ENCODE peak calls at places on chromosome 22, in four cellular contexts. R, L, X and A are unnamed samples.

GRCh38 chr22:36014539-36015072 is 14.0 kb downstream of the RBFOX2 start:
- DNase-seq in R (no peak), L (no peak), X (no peak), A (no peak)

GRCh38 chr22:22928666-22929380 is 41.2 kb downstream of the IGLL5 start:
- DNase-seq in R (no peak), L (peak; percentile 61), X (no peak), A (no peak)

GRCh38 chr22:19782533-19782932 is 22.0 kb downstream of the TBX1 start:
- DNase-seq in R (no peak), L (peak; percentile 9), X (no peak), A (no peak)

GRCh38 chr22:39700565-39700964 is 130.0 kb downstream of the CACNA1I start:
- DNase-seq in R (no peak), L (no peak), X (no peak), A (no peak)

GRCh38 chr22:19122752-19123492 is 710 bp upstream of the DGCR2 start:
- DNase-seq in R (peak; percentile 27), L (no peak), X (peak; percentile 67), A (no peak)

GRCh38 chr22:36386351-36386899 is 1.3 kb downstream of the MYH9 start:
- DNase-seq in R (no peak), L (peak; percentile 69), X (no peak), A (peak; percentile 32)

GRCh38 chr22:36347094-36347493 is 40.7 kb downstream of the MYH9 start:
- DNase-seq in R (no peak), L (peak; percentile 77), X (no peak), A (no peak)

GRCh38 chr22:19514831-19515565 is 9.2 kb downstream of the CLDN5 start:
- DNase-seq in R (no peak), L (no peak), X (no peak), A (no peak)

GRCh38 chr22:42799462-42800405 is 57.3 kb downstream of the ARFGAP3 start:
- DNase-seq in R (no peak), L (no peak), X (peak; percentile 63), A (no peak)

DNA sequence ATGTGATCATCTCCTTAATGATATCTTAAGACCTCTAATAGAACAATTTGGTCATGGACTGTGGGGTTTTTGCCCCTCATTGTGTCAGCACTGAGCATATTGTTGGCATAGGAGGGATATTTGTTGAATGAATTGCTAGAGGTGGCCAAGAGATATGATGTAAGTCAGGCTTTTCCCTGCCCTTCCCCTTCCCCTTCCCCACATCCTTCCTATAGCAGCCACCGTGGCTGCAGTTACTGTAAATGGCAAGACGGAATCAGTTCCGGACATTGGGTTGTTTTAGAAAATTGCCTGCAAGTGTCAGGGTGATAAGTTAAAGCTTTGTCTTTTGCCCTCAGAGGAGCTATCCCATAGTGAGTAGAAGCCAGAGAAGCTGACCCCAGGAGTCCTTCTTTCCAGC is 23.0 kb downstream of the LIMK2 start:
- DNase-seq in R (no peak), L (no peak), X (no peak), A (no peak)
- H3K27ac ChIP-seq in R (no peak overlapping the region), L (no peak overlapping the region), X (no peak overlapping the region), A (no peak overlapping the region)

DNA sequence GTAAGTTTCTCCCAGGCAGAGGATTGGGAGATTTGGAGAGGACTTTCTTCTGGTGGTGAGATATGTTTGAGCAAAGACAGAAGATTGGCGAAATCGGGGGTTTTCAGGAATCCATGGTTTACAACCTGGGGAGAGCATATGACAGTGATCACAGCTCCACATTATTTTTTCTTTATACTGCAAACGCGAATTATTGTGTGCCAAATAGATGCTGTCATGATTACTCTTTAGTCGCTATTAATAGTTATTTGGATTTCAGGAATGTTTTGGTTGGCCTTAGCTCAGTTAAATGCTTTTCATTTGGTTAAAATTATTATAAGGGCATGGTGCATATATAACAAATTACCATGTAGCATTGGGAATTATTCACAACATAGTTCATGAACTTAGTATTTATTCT is 15.2 kb downstream of the ATXN10 start:
- DNase-seq in R (no peak), L (no peak), X (no peak), A (no peak)
- H3K27ac ChIP-seq in R (no peak overlapping the region), L (peak overlapping the region; percentile 48), X (no peak overlapping the region), A (no peak overlapping the region)

GRCh38 chr22:44755000-44755399 is 2.6 kb downstream of the ARHGAP8 start:
- DNase-seq in R (no peak), L (no peak), X (no peak), A (no peak)

GRCh38 chr22:44753189-44754042 is 1.0 kb downstream of the ARHGAP8 start:
- DNase-seq in R (peak; percentile 65), L (no peak), X (peak; percentile 54), A (no peak)

GRCh38 chr22:44755418-44755817 is 3.0 kb downstream of the ARHGAP8 start:
- DNase-seq in R (no peak), L (no peak), X (no peak), A (no peak)

GRCh38 chr22:44758354-44758969 is 6.1 kb downstream of the ARHGAP8 start:
- DNase-seq in R (no peak), L (no peak), X (no peak), A (no peak)

GRCh38 chr22:44755956-44756361 is 3.6 kb downstream of the ARHGAP8 start:
- DNase-seq in R (peak; percentile 67), L (no peak), X (peak; percentile 78), A (no peak)
- H3K27ac ChIP-seq in R (peak overlapping the region; percentile 92), L (no peak overlapping the region), X (peak overlapping the region; percentile 87), A (no peak overlapping the region)

DNA sequence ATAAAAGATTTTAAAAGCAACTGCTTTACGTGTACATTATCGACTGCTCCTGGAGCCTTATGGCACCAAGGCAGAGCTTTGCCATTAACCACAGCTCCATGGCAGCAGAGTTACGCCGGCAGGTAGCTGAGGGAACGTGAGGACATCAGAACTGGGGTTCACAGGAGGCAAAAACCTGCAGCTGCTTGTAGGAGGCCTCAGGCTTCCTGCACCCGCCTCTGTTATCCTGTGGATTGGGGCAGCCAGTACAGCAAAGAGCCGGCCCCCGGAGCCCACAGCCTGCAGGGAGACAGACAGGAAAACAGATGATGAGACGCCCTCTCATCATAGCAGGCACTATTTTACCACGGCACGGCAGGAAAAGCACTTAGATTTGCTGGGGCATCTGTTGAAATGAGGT is 870.2 kb downstream of the TBC1D22A start:
- DNase-seq in R (no peak), L (no peak), X (no peak), A (no peak)
- H3K27ac ChIP-seq in R (no peak overlapping the region), L (no peak overlapping the region), X (no peak overlapping the region), A (no peak overlapping the region)

GRCh38 chr22:27973851-27974250 is 54.8 kb upstream of the PITPNB start:
- DNase-seq in R (no peak), L (no peak), X (no peak), A (no peak)
- H3K27ac ChIP-seq in R (no peak overlapping the region), L (no peak overlapping the region), X (no peak overlapping the region), A (no peak overlapping the region)

DNA sequence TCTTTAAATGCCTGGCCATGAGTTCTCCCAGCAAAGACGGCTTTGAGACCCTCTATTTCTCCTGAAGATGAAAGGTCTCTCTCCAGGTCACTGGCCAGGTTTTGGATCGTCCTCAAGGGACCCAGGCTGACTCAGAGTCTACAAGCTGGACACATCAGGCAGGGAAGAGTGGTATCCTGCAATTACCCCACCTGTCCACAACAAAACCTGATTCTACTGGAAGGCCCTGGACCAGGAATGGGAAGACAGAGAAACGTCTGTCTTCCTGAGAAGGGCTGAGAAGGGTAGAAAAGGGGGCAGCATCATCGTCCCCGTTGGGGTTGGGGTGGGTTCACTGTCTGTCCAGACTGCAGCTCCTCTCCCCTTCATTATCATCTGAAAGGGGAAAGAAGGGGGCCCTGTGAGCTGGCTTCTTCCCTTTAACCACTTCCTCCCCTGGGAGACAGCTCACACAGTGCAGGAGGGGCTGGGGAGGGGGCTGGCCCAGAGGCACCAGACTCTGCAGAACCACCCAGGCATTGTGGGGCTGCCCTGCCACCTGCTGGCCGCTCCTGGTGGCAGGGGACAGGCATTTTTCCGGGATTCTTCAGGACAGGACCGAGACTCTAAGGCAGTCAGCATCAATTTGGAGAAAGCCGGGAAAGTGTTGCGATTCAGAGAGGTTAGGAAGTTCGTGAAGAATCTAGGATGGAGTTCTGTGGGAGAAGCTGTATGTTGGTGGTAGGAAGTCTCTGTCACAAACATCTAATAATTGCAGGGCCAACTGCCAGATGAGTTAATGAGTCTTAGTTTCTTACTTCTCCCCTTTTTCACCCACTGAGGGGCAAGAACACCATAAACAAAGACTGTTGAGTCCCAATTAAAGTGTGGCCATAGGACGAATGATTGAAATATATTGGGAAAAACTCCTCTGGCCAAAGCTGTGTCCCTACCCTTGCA is 57.6 kb downstream of the SYN3 start:
- DNase-seq in R (no peak), L (peak; percentile 60), X (peak; percentile 92), A (no peak)
- H3K27ac ChIP-seq in R (no peak overlapping the region), L (no peak overlapping the region), X (peak overlapping the region; percentile 67), A (no peak overlapping the region)